ENCODE peak calls at places on chromosomes 5 and 9, in five cellular contexts. H, K, I, R and A are unnamed samples.

GRCh38 chr5:34496258-34496657 is 159.9 kb upstream of the RAI14 start:
- DNase-seq in H (no peak), K (no peak), I (no peak), R (no peak), A (no peak)

GRCh38 chr9:18456624-18457237 is 17.2 kb upstream of the ADAMTSL1 start:
- DNase-seq in H (no peak), K (no peak), I (no peak), R (no peak), A (no peak)

GRCh38 chr5:131980696-131981095 is 30.8 kb downstream of the ACSL6 start:
- DNase-seq in H (no peak), K (no peak), I (no peak), R (no peak), A (no peak)

GRCh38 chr5:81315336-81315735 is 13.9 kb downstream of the ZCCHC9 start:
- DNase-seq in H (no peak), K (no peak), I (no peak), R (no peak), A (no peak)

GRCh38 chr5:1116109-1116735 is 4.4 kb upstream of the SLC12A7 start:
- DNase-seq in H (no peak), K (no peak), I (no peak), R (no peak), A (no peak)

GRCh38 chr5:9947231-9947693 is 302.4 kb downstream of the ATPSCKMT start:
- DNase-seq in H (no peak), K (no peak), I (no peak), R (no peak), A (no peak)

GRCh38 chr5:113682497-113683136 is 169.1 kb downstream of the YTHDC2 start:
- DNase-seq in H (no peak), K (no peak), I (no peak), R (peak), A (no peak)

GRCh38 chr5:139946006-139946405 is 97.1 kb downstream of the NRG2 start:
- DNase-seq in H (no peak), K (no peak), I (no peak), R (no peak), A (no peak)

GRCh38 chr5:71865202-71865601 is 146.1 kb downstream of the CARTPT start:
- DNase-seq in H (no peak), K (no peak), I (no peak), R (no peak), A (no peak)

GRCh38 chr9:79652598-79652997 is 80.8 kb downstream of the TLE4 start:
- DNase-seq in H (no peak), K (no peak), I (no peak), R (no peak), A (no peak)

GRCh38 chr5:52743970-52744369 is 43.7 kb upstream of the ITGA1 start:
- DNase-seq in H (no peak), K (no peak), I (no peak), R (no peak), A (peak)

GRCh38 chr5:61771062-61771461 is 439.0 kb downstream of the ZSWIM6 start:
- DNase-seq in H (no peak), K (no peak), I (no peak), R (no peak), A (no peak)

GRCh38 chr5:164868761-164869160 is 1363.3 kb downstream of the MAT2B start:
- DNase-seq in H (no peak), K (no peak), I (no peak), R (no peak), A (no peak)

GRCh38 chr9:126532489-126532888 is 81.2 kb upstream of the LMX1B start:
- DNase-seq in H (no peak), K (no peak), I (no peak), R (no peak), A (no peak)